ENCODE peak calls at places on chromosomes 13 and 19, in seven cellular contexts. One of them, this sample, is unnamed.

GRCh38 chr19:16497042-16497441 is 848 bp downstream of the C19orf44 start:
- DNase-seq in ovary: no peak
- DNase-seq in HFF-Myc: no peak
- DNase-seq in stimulated activated CD4-positive, alpha-beta T cell treated with anti-CD3 and anti-CD28 coated beads, TNF-alpha, amount 100 ng/mL, for 4 hours: no peak
- DNase-seq in Caki2: no peak
- DNase-seq in GM12865: no peak
- DNase-seq in heart left ventricle: no peak
- DNase-seq in this sample: no peak

GRCh38 chr13:94811753-94812152 is 99.4 kb upstream of the SOX21 start:
- DNase-seq in ovary: no peak
- DNase-seq in HFF-Myc: no peak
- DNase-seq in stimulated activated CD4-positive, alpha-beta T cell treated with anti-CD3 and anti-CD28 coated beads, TNF-alpha, amount 100 ng/mL, for 4 hours: no peak
- DNase-seq in Caki2: no peak
- DNase-seq in GM12865: no peak
- DNase-seq in heart left ventricle: no peak
- DNase-seq in this sample: no peak

GRCh38 chr13:113113846-113114271 is 8.3 kb downstream of the F7 start:
- DNase-seq in ovary: no peak
- DNase-seq in HFF-Myc: no peak
- DNase-seq in stimulated activated CD4-positive, alpha-beta T cell treated with anti-CD3 and anti-CD28 coated beads, TNF-alpha, amount 100 ng/mL, for 4 hours: no peak
- DNase-seq in Caki2: no peak
- DNase-seq in GM12865: no peak
- DNase-seq in heart left ventricle: no peak
- DNase-seq in this sample: no peak

GRCh38 chr13:75703768-75704167 is 67.6 kb downstream of the LMO7 start:
- DNase-seq in ovary: no peak
- DNase-seq in HFF-Myc: no peak
- DNase-seq in stimulated activated CD4-positive, alpha-beta T cell treated with anti-CD3 and anti-CD28 coated beads, TNF-alpha, amount 100 ng/mL, for 4 hours: no peak
- DNase-seq in Caki2: no peak
- DNase-seq in GM12865: no peak
- DNase-seq in heart left ventricle: no peak
- DNase-seq in this sample: no peak

GRCh38 chr13:31119966-31120733 is 41.6 kb downstream of the HSPH1 start:
- DNase-seq in ovary: no peak
- DNase-seq in HFF-Myc: no peak
- DNase-seq in stimulated activated CD4-positive, alpha-beta T cell treated with anti-CD3 and anti-CD28 coated beads, TNF-alpha, amount 100 ng/mL, for 4 hours: no peak
- DNase-seq in Caki2: no peak
- DNase-seq in GM12865: no peak
- DNase-seq in heart left ventricle: no peak
- DNase-seq in this sample: no peak

GRCh38 chr19:51341976-51342580 is at the start of gene VSIG10L:
- DNase-seq in ovary: no peak
- DNase-seq in HFF-Myc: no peak
- DNase-seq in stimulated activated CD4-positive, alpha-beta T cell treated with anti-CD3 and anti-CD28 coated beads, TNF-alpha, amount 100 ng/mL, for 4 hours: no peak
- DNase-seq in Caki2: no peak
- DNase-seq in GM12865: no peak
- DNase-seq in heart left ventricle: no peak
- DNase-seq in this sample: no peak

GRCh38 chr13:94999871-95000270 is 287.5 kb upstream of the SOX21 start:
- DNase-seq in ovary: no peak
- DNase-seq in HFF-Myc: no peak
- DNase-seq in stimulated activated CD4-positive, alpha-beta T cell treated with anti-CD3 and anti-CD28 coated beads, TNF-alpha, amount 100 ng/mL, for 4 hours: no peak
- DNase-seq in Caki2: no peak
- DNase-seq in GM12865: no peak
- DNase-seq in heart left ventricle: no peak
- DNase-seq in this sample: no peak

GRCh38 chr19:38003427-38004099 is 96.6 kb downstream of the SIPA1L3 start:
- DNase-seq in ovary: peak
- DNase-seq in HFF-Myc: peak
- DNase-seq in stimulated activated CD4-positive, alpha-beta T cell treated with anti-CD3 and anti-CD28 coated beads, TNF-alpha, amount 100 ng/mL, for 4 hours: no peak
- DNase-seq in Caki2: peak
- DNase-seq in GM12865: peak
- DNase-seq in heart left ventricle: peak
- DNase-seq in this sample: peak

GRCh38 chr13:113205428-113205931 is 3.0 kb downstream of the PCID2 start:
- DNase-seq in ovary: no peak
- DNase-seq in HFF-Myc: no peak
- DNase-seq in stimulated activated CD4-positive, alpha-beta T cell treated with anti-CD3 and anti-CD28 coated beads, TNF-alpha, amount 100 ng/mL, for 4 hours: no peak
- DNase-seq in Caki2: peak
- DNase-seq in GM12865: no peak
- DNase-seq in heart left ventricle: no peak
- DNase-seq in this sample: no peak

GRCh38 chr19:29507081-29507860 is 18.5 kb upstream of the VSTM2B start:
- DNase-seq in ovary: no peak
- DNase-seq in HFF-Myc: no peak
- DNase-seq in stimulated activated CD4-positive, alpha-beta T cell treated with anti-CD3 and anti-CD28 coated beads, TNF-alpha, amount 100 ng/mL, for 4 hours: no peak
- DNase-seq in Caki2: no peak
- DNase-seq in GM12865: no peak
- DNase-seq in heart left ventricle: no peak
- DNase-seq in this sample: no peak

GRCh38 chr19:35106291-35106583 is 9.4 kb upstream of the FXYD3 start:
- DNase-seq in ovary: no peak
- DNase-seq in HFF-Myc: no peak
- DNase-seq in stimulated activated CD4-positive, alpha-beta T cell treated with anti-CD3 and anti-CD28 coated beads, TNF-alpha, amount 100 ng/mL, for 4 hours: no peak
- DNase-seq in Caki2: no peak
- DNase-seq in GM12865: no peak
- DNase-seq in heart left ventricle: no peak
- DNase-seq in this sample: no peak

GRCh38 chr19:5789201-5789795 is 1.7 kb downstream of the DUS3L start:
- DNase-seq in ovary: no peak
- DNase-seq in HFF-Myc: no peak
- DNase-seq in stimulated activated CD4-positive, alpha-beta T cell treated with anti-CD3 and anti-CD28 coated beads, TNF-alpha, amount 100 ng/mL, for 4 hours: no peak
- DNase-seq in Caki2: no peak
- DNase-seq in GM12865: no peak
- DNase-seq in heart left ventricle: no peak
- DNase-seq in this sample: no peak

GRCh38 chr19:16446108-16447014 is 25.4 kb downstream of the EPS15L1 start:
- DNase-seq in ovary: no peak
- DNase-seq in HFF-Myc: no peak
- DNase-seq in stimulated activated CD4-positive, alpha-beta T cell treated with anti-CD3 and anti-CD28 coated beads, TNF-alpha, amount 100 ng/mL, for 4 hours: no peak
- DNase-seq in Caki2: peak
- DNase-seq in GM12865: peak
- DNase-seq in heart left ventricle: no peak
- DNase-seq in this sample: no peak

GRCh38 chr13:42232671-42233070 is 39.3 kb upstream of the AKAP11 start:
- DNase-seq in ovary: no peak
- DNase-seq in HFF-Myc: no peak
- DNase-seq in stimulated activated CD4-positive, alpha-beta T cell treated with anti-CD3 and anti-CD28 coated beads, TNF-alpha, amount 100 ng/mL, for 4 hours: no peak
- DNase-seq in Caki2: no peak
- DNase-seq in GM12865: no peak
- DNase-seq in heart left ventricle: no peak
- DNase-seq in this sample: no peak

GRCh38 chr13:113142876-113143275 is 15.6 kb upstream of the PROZ start:
- DNase-seq in ovary: no peak
- DNase-seq in HFF-Myc: no peak
- DNase-seq in stimulated activated CD4-positive, alpha-beta T cell treated with anti-CD3 and anti-CD28 coated beads, TNF-alpha, amount 100 ng/mL, for 4 hours: no peak
- DNase-seq in Caki2: no peak
- DNase-seq in GM12865: no peak
- DNase-seq in heart left ventricle: no peak
- DNase-seq in this sample: no peak

GRCh38 chr13:26583662-26584061 is 26.2 kb downstream of the WASF3 start:
- DNase-seq in ovary: no peak
- DNase-seq in HFF-Myc: no peak
- DNase-seq in stimulated activated CD4-positive, alpha-beta T cell treated with anti-CD3 and anti-CD28 coated beads, TNF-alpha, amount 100 ng/mL, for 4 hours: no peak
- DNase-seq in Caki2: no peak
- DNase-seq in GM12865: no peak
- DNase-seq in heart left ventricle: no peak
- DNase-seq in this sample: no peak

GRCh38 chr13:110266983-110267382 is 40.0 kb downstream of the COL4A1 start:
- DNase-seq in ovary: no peak
- DNase-seq in HFF-Myc: no peak
- DNase-seq in stimulated activated CD4-positive, alpha-beta T cell treated with anti-CD3 and anti-CD28 coated beads, TNF-alpha, amount 100 ng/mL, for 4 hours: no peak
- DNase-seq in Caki2: no peak
- DNase-seq in GM12865: no peak
- DNase-seq in heart left ventricle: no peak
- DNase-seq in this sample: no peak

GRCh38 chr13:65746522-65746921 is 1483.6 kb downstream of the PCDH9 start:
- DNase-seq in ovary: no peak
- DNase-seq in HFF-Myc: no peak
- DNase-seq in stimulated activated CD4-positive, alpha-beta T cell treated with anti-CD3 and anti-CD28 coated beads, TNF-alpha, amount 100 ng/mL, for 4 hours: no peak
- DNase-seq in Caki2: no peak
- DNase-seq in GM12865: no peak
- DNase-seq in heart left ventricle: no peak
- DNase-seq in this sample: no peak

This sample was measured in thoracic aorta.